ENCODE peak calls at places on chromosomes 16 and 17, in five cellular contexts. S is A172; L is left colon; E is putamen; Y is effector memory CD4-positive, alpha-beta T cell. I is an unnamed sample.

GRCh38 chr16:21302898-21303528 is 24.9 kb upstream of the CRYM start:
- DNase-seq in L (no peak), Y (no peak), S (peak; percentile 93), E (no peak), I (no peak)

GRCh38 chr16:77775911-77776909 is 12.2 kb upstream of the VAT1L start:
- DNase-seq in S (peak; percentile 43), L (no peak), E (no peak), Y (no peak), I (no peak)

GRCh38 chr16:15874745-15875314 is 13.6 kb downstream of the CEP20 start:
- DNase-seq in E (peak; percentile 47), S (peak; percentile 63), Y (no peak), L (peak; percentile 65), I (peak; percentile 85)

GRCh38 chr17:78990349-78991016 is 10.8 kb upstream of the LGALS3BP start:
- DNase-seq in E (no peak), Y (no peak), L (peak; percentile 13), S (no peak), I (no peak)

GRCh38 chr17:15414502-15415348 is 52.7 kb downstream of the CDRT4 start:
- DNase-seq in Y (no peak), E (no peak), L (no peak), S (no peak), I (peak; percentile 30)

GRCh38 chr17:76382305-76382802 is 2.1 kb upstream of the SPHK1 start:
- DNase-seq in S (no peak), L (peak; percentile 36), E (no peak), Y (no peak), I (no peak)

GRCh38 chr17:63370696-63371095 is 75.4 kb downstream of the CYB561 start:
- DNase-seq in S (no peak), L (no peak), Y (no peak), E (no peak), I (no peak)

GRCh38 chr17:49454050-49454449 is 39.4 kb upstream of the PHB1 start:
- DNase-seq in L (no peak), E (peak; percentile 81), Y (no peak), S (peak; percentile 57), I (peak; percentile 89)

GRCh38 chr16:27703545-27703944 is 153.6 kb downstream of the KATNIP start:
- DNase-seq in L (no peak), Y (no peak), S (no peak), E (no peak), I (no peak)

GRCh38 chr16:81485824-81486554 is 41.4 kb downstream of the CMIP start:
- DNase-seq in S (peak; percentile 83), Y (no peak), L (no peak), E (no peak), I (no peak)

GRCh38 chr17:48160177-48160967 is 52.8 kb downstream of the SNX11 start:
- DNase-seq in L (peak; percentile 28), S (no peak), Y (no peak), E (no peak), I (no peak)

GRCh38 chr17:9199474-9200196 is 178.3 kb downstream of the NTN1 start:
- DNase-seq in Y (no peak), S (no peak), L (no peak), E (no peak), I (no peak)

GRCh38 chr17:40542562-40543411 is 22.5 kb downstream of the CCR7 start:
- DNase-seq in E (no peak), L (no peak), Y (no peak), S (no peak), I (no peak)

I was measured in pons.